ENCODE peak calls at places on chromosomes 6 and 20, in ten cellular contexts. W, K, P, T, A, M, Q, J, X and U are unnamed samples.

GRCh38 chr20:1661542-1662299 is 4.1 kb upstream of the SIRPG start:
- DNase-seq in W (no peak), K (no peak), P (no peak), T (no peak), A (peak; percentile 38), M (no peak), Q (no peak), J (no peak), X (no peak), U (no peak)

GRCh38 chr20:56249244-56249955 is 868 bp downstream of the MC3R start:
- DNase-seq in W (no peak), K (peak; percentile 34), P (peak; percentile 30), T (no peak), A (no peak), M (no peak), Q (peak; percentile 24), J (no peak), X (no peak), U (no peak)

GRCh38 chr6:10099086-10099499 is 315.8 kb downstream of the TFAP2A start:
- DNase-seq in W (no peak), K (peak; percentile 60), P (peak; percentile 9), T (no peak), A (no peak), M (no peak), Q (no peak), J (no peak), X (no peak), U (no peak)

GRCh38 chr6:23690650-23691049 is 435.4 kb upstream of the NRSN1 start:
- DNase-seq in W (no peak), K (no peak), P (no peak), T (no peak), A (no peak), M (no peak), Q (no peak), J (no peak), X (no peak), U (no peak)

GRCh38 chr6:36319436-36319762 is 17.3 kb downstream of the BNIP5 start:
- DNase-seq in W (no peak), K (no peak), P (peak; percentile 82), T (no peak), A (no peak), M (no peak), Q (no peak), J (no peak), X (no peak), U (no peak)

GRCh38 chr20:39885975-39886649 is 802.9 kb downstream of the MAFB start:
- DNase-seq in W (peak; percentile 64), K (peak; percentile 94), P (peak; percentile 47), T (no peak), A (no peak), M (peak; percentile 68), Q (no peak), J (no peak), X (no peak), U (no peak)

GRCh38 chr6:166879594-166879993 is 76.8 kb downstream of the RNASET2 start:
- DNase-seq in W (no peak), K (no peak), P (no peak), T (no peak), A (no peak), M (no peak), Q (no peak), J (no peak), X (no peak), U (no peak)

GRCh38 chr6:4910060-4910746 is 93.6 kb downstream of the RPP40 start:
- DNase-seq in W (no peak), K (no peak), P (peak; percentile 40), T (no peak), A (no peak), M (no peak), Q (no peak), J (no peak), X (no peak), U (no peak)

GRCh38 chr6:106347219-106347618 is 13.3 kb upstream of the CRYBG1 start:
- DNase-seq in W (no peak), K (no peak), P (no peak), T (no peak), A (no peak), M (no peak), Q (no peak), J (no peak), X (no peak), U (no peak)

GRCh38 chr20:42274977-42275376 is 656.8 kb upstream of the CHD6 start:
- DNase-seq in W (no peak), K (no peak), P (no peak), T (no peak), A (no peak), M (no peak), Q (no peak), J (no peak), X (no peak), U (no peak)

GRCh38 chr6:146670161-146670560 is 71.4 kb downstream of the ADGB start:
- DNase-seq in W (no peak), K (peak; percentile 14), P (no peak), T (no peak), A (no peak), M (no peak), Q (no peak), J (no peak), X (no peak), U (no peak)

GRCh38 chr20:58713801-58714339 is 21.3 kb downstream of the NPEPL1 start:
- DNase-seq in W (no peak), K (no peak), P (peak; percentile 6), T (no peak), A (no peak), M (no peak), Q (no peak), J (no peak), X (no peak), U (peak; percentile 6)

GRCh38 chr6:8131265-8131897 is 29.0 kb upstream of the EEF1E1 start:
- DNase-seq in W (no peak), K (peak; percentile 49), P (peak; percentile 39), T (peak; percentile 1), A (no peak), M (peak; percentile 56), Q (peak; percentile 49), J (peak; percentile 7), X (no peak), U (no peak)

GRCh38 chr6:84137989-84138575 is 89.4 kb downstream of the CEP162 start:
- DNase-seq in W (no peak), K (peak; percentile 10), P (no peak), T (no peak), A (no peak), M (peak; percentile 38), Q (no peak), J (no peak), X (no peak), U (no peak)

GRCh38 chr6:123316733-123317323 is 319.9 kb downstream of the TRDN start:
- DNase-seq in W (no peak), K (peak; percentile 1), P (no peak), T (no peak), A (no peak), M (peak; percentile 31), Q (no peak), J (no peak), X (no peak), U (no peak)

GRCh38 chr6:36727491-36728021 is 29.9 kb downstream of the RAB44 start:
- DNase-seq in W (no peak), K (peak; percentile 53), P (no peak), T (no peak), A (no peak), M (no peak), Q (no peak), J (no peak), X (no peak), U (no peak)

GRCh38 chr6:156890627-156891300 is 113.6 kb downstream of the ARID1B start:
- DNase-seq in W (no peak), K (no peak), P (no peak), T (no peak), A (no peak), M (no peak), Q (no peak), J (no peak), X (no peak), U (no peak)

GRCh38 chr6:75402296-75402695 is 91.3 kb downstream of the FILIP1 start:
- DNase-seq in W (no peak), K (peak; percentile 32), P (no peak), T (no peak), A (no peak), M (no peak), Q (no peak), J (no peak), X (no peak), U (no peak)

GRCh38 chr6:148650941-148651540 is 95.8 kb upstream of the UST start:
- DNase-seq in W (no peak), K (no peak), P (no peak), T (no peak), A (no peak), M (no peak), Q (no peak), J (no peak), X (no peak), U (no peak)

GRCh38 chr20:5781798-5782750 is 31.9 kb downstream of the SHLD1 start:
- DNase-seq in W (no peak), K (no peak), P (no peak), T (no peak), A (no peak), M (no peak), Q (no peak), J (no peak), X (no peak), U (no peak)

GRCh38 chr20:4484431-4485057 is 237.2 kb upstream of the PRND start:
- DNase-seq in W (no peak), K (no peak), P (no peak), T (no peak), A (no peak), M (no peak), Q (no peak), J (no peak), X (no peak), U (no peak)

GRCh38 chr6:154230910-154231595 is 125.5 kb downstream of the IPCEF1 start:
- DNase-seq in W (no peak), K (peak; percentile 21), P (no peak), T (no peak), A (no peak), M (no peak), Q (no peak), J (no peak), X (no peak), U (no peak)

GRCh38 chr6:116060572-116061283 is at the start of gene FRK:
- DNase-seq in W (no peak), K (peak; percentile 81), P (peak; percentile 85), T (no peak), A (no peak), M (no peak), Q (no peak), J (no peak), X (no peak), U (no peak)

GRCh38 chr20:2314759-2315439 is 19.1 kb downstream of the TGM3 start:
- DNase-seq in W (no peak), K (peak; percentile 100), P (no peak), T (no peak), A (no peak), M (no peak), Q (no peak), J (no peak), X (no peak), U (no peak)

GRCh38 chr6:148629197-148629909 is 117.5 kb upstream of the UST start:
- DNase-seq in W (no peak), K (no peak), P (no peak), T (no peak), A (no peak), M (no peak), Q (no peak), J (no peak), X (no peak), U (no peak)

GRCh38 chr6:36577298-36577697 is 16.9 kb upstream of the SRSF3 start:
- DNase-seq in W (no peak), K (peak; percentile 76), P (no peak), T (no peak), A (no peak), M (peak; percentile 93), Q (no peak), J (no peak), X (no peak), U (no peak)

GRCh38 chr6:40932366-40932765 is 106.7 kb downstream of the UNC5CL start:
- DNase-seq in W (no peak), K (no peak), P (no peak), T (no peak), A (no peak), M (no peak), Q (no peak), J (no peak), X (no peak), U (no peak)

GRCh38 chr20:48622421-48622820 is 205.4 kb downstream of the PREX1 start:
- DNase-seq in W (no peak), K (no peak), P (no peak), T (no peak), A (no peak), M (no peak), Q (no peak), J (no peak), X (no peak), U (no peak)